ENCODE peak calls at places on chromosome 14, in five cellular contexts. O is Peyer's patch, G is right cardiac atrium, F is MM.1S, A is heart left ventricle. L is an unnamed sample. For H3K27me3, the result is how much of the 10 kb centered on the place peaks cover.

GRCh38 chr14:85301506-85301905 is 228.4 kb upstream of the FLRT2 start:
- DNase-seq in O (no peak), G (no peak), F (no peak), A (no peak), L (no peak)

GRCh38 chr14:88904206-88904647 is 79.8 kb downstream of the TTC8 start:
- DNase-seq in O (no peak), G (no peak), F (no peak), A (no peak), L (no peak)

GRCh38 chr14:32364941-32365340 is 35.8 kb downstream of the AKAP6 start:
- DNase-seq in O (no peak), G (no peak), F (peak), A (no peak), L (no peak)

GRCh38 chr14:24312736-24313507 is 1.6 kb downstream of the LTB4R start:
- DNase-seq in O (peak), G (no peak), F (peak), A (peak), L (no peak)

GRCh38 chr14:88986146-88986841 is 161.8 kb downstream of the TTC8 start:
- DNase-seq in O (no peak), G (no peak), F (no peak), A (peak), L (no peak)

GRCh38 chr14:25111061-25111601 is 61.2 kb upstream of the STXBP6 start:
- DNase-seq in O (no peak), G (no peak), F (no peak), A (peak), L (no peak)

GRCh38 chr14:22864979-22865378 is 6.6 kb upstream of the LRP10 start:
- DNase-seq in O (no peak), G (no peak), F (no peak), A (no peak), L (no peak)

GRCh38 chr14:41925409-41925808 is 318.7 kb downstream of the LRFN5 start:
- DNase-seq in O (no peak), G (no peak), F (no peak), A (no peak), L (no peak)

GRCh38 chr14:58731465-58732330 is 93.9 kb downstream of the DACT1 start:
- DNase-seq in O (no peak), G (no peak), F (no peak), A (no peak), L (no peak)

GRCh38 chr14:78162202-78162601 is 8.0 kb upstream of the NRXN3 start:
- DNase-seq in O (no peak), G (no peak), F (no peak), A (no peak), L (no peak)

GRCh38 chr14:74610866-74611671 is 968 bp downstream of the LTBP2 start:
- DNase-seq in O (no peak), G (no peak), F (no peak), A (no peak), L (no peak)

DNA sequence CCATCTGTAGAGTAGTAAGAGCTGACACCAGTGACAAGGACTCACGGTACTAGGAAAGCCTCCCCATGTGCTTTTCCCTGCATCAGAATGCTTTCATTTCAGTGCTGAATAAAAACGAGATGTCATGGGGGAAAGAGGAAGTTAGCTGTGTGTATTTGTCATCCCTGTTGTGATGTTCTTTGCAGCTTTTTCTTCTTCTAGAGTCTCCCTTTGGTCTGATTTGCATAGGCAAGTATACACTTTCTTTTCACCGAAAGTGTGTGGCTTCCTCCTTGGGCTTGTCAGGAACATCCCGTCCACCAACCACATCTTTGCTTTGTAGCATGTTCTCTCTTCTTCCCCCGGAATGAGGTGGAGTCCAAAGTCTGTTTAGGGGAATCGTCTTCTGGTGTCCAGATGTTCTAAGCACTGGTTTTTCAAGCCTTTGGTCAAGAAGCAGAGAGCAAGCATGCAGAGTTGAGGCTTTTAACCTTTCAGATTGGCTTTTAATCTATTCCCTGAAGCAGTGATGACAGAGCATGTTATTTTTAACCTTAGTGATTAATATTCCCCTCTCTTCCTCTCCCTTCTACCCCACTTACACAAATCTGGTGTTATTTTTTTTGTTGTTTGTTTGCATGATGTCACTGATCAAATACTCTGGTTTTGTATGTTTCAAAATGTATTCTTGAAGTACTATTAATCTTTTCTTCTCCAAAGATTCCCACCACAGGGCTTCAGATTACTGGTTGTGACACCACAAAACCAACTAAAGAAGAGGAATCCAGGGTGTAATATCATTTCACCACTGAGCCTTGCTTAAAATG is 163.4 kb downstream of the SAMD4A start:
- DNase-seq in O (peak), G (no peak), F (peak), A (no peak), L (no peak)
- H3K27ac ChIP-seq in O (peak), G (peak), F (no peak), A (peak), L (peak)

GRCh38 chr14:63050694-63051093 is 5.4 kb upstream of the KCNH5 start:
- DNase-seq in O (no peak), G (no peak), F (peak), A (no peak), L (no peak)
- H3K27me3 ChIP-seq in O (under half), G (under half), F (under half), A (half or more), L (under half)

DNA sequence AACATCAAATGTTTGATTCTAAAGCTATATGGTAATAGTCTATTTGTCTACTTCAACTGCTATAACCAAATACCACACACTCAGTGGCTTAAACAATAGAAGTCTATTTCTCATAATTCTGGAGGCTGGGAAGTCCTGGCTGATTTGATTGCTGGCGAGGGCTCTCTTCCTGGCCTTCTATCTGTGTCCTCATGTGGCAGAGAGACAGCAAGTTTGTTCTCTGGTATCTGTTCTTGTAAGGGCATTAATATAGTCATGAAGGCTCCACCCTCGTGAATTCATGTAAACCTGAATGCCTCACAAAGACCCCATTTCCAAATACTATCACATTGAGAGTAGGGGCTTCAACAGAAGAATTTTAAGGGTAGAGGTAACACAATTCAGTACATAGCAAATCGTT is 34.1 kb downstream of the TRMT5 start:
- DNase-seq in O (no peak), G (no peak), F (no peak), A (no peak), L (no peak)
- H3K27ac ChIP-seq in O (no peak), G (no peak), F (no peak), A (no peak), L (peak)

DNA sequence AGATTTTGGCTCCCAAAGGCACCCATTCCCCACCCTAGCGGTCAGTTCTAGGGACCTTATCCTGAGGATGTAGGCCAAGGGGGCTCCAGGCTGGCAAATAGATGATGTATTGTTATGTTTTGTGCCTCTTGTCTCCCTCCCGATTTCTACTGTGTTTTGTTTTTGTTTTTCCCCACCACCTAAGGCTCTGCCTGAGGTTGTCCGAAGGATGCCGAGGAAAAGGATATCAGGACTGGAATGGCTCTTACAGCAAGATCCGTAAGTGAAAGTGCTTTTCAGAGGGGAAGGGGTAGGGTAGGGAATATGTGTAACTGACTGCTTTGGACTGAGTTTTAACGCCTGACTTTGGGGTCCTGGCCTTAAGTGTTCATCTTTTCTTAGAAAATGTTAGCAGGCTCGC is 6.6 kb downstream of the FOXG1 start:
- DNase-seq in O (no peak), G (no peak), F (no peak), A (no peak), L (no peak)
- H3K27me3 ChIP-seq in O (under half), G (under half), F (under half), A (half or more), L (half or more)

GRCh38 chr14:33933386-33933934 is 17.4 kb downstream of the EGLN3 start:
- DNase-seq in O (no peak), G (no peak), F (no peak), A (no peak), L (no peak)
- H3K27ac ChIP-seq in O (no peak), G (peak), F (no peak), A (peak), L (no peak)

GRCh38 chr14:79275367-79275655 is 936.0 kb downstream of the DIO2 start:
- DNase-seq in O (no peak), G (no peak), F (no peak), A (no peak), L (no peak)
- H3K27me3 ChIP-seq in O (under half), G (under half), F (under half), A (half or more), L (under half)

L was measured in gastrocnemius medialis.